ENCODE peak calls at places on chromosome 2, in five cellular contexts. M is AG08396, P is D341Med, S is nephron progenitor cell, K is endothelial cell. W is an unnamed sample.

GRCh38 chr2:171432969-171433762 is 624 bp downstream of the METTL8 start:
- DNase-seq in M (no peak), P (peak), S (peak), K (no peak), W (no peak)

GRCh38 chr2:175003875-175004729 is 1.1 kb downstream of the CHN1 start:
- DNase-seq in M (no peak), P (no peak), S (no peak), K (peak), W (peak)

GRCh38 chr2:218860950-218861381 is 1.4 kb downstream of the WNT6 start:
- DNase-seq in M (no peak), P (peak), S (peak), K (no peak), W (peak)

GRCh38 chr2:46296216-46296839 is 879 bp upstream of the EPAS1 start:
- DNase-seq in M (no peak), P (no peak), S (no peak), K (no peak), W (peak)

GRCh38 chr2:120761911-120762310 is 26.2 kb downstream of the GLI2 start:
- DNase-seq in M (no peak), P (no peak), S (no peak), K (no peak), W (peak)

GRCh38 chr2:63104482-63104881 is 53.9 kb downstream of the OTX1 start:
- DNase-seq in M (no peak), P (no peak), S (no peak), K (no peak), W (no peak)

GRCh38 chr2:149204686-149205085 is 125.7 kb upstream of the LYPD6 start:
- DNase-seq in M (no peak), P (no peak), S (no peak), K (no peak), W (no peak)

GRCh38 chr2:163878718-163879117 is 142.9 kb upstream of the FIGN start:
- DNase-seq in M (no peak), P (peak), S (peak), K (peak), W (peak)

GRCh38 chr2:18500333-18500732 is 60.1 kb downstream of the RDH14 start:
- DNase-seq in M (no peak), P (no peak), S (no peak), K (no peak), W (no peak)

GRCh38 chr2:231716641-231717280 is 8.4 kb downstream of the PTMA start:
- DNase-seq in M (peak), P (no peak), S (no peak), K (no peak), W (no peak)

GRCh38 chr2:85248741-85249524 is 78.9 kb downstream of the TGOLN2 start:
- DNase-seq in M (peak), P (no peak), S (no peak), K (no peak), W (no peak)